ENCODE peak calls at places on chromosomes 4 and X, in five cellular contexts. C is HepG2, F is Panc1, M is hepatocyte, O is cardiac muscle cell. H is an unnamed sample. For H3K4me1 and H3K27me3, the result is how much of the 10 kb centered on the place peaks cover.

GRCh38 chrX:78945186-78945912 is at the start of gene P2RY10:
- DNase-seq in O (no peak), M (no peak), C (no peak), F (no peak), H (peak)

GRCh38 chr4:57501715-57502114 is 391.5 kb upstream of the IGFBP7 start:
- DNase-seq in F (no peak), M (peak), O (peak), C (no peak), H (no peak)

GRCh38 chr4:112766422-112766821 is 129.5 kb downstream of the LARP7 start:
- DNase-seq in M (peak), F (no peak), C (no peak), O (peak), H (peak)

GRCh38 chrX:1398431-1399340 is 6.8 kb upstream of the SLC25A6 start:
- DNase-seq in C (no peak), M (no peak), F (no peak), O (peak), H (no peak)

GRCh38 chr4:119646347-119647071 is 17.9 kb upstream of the PDE5A start:
- DNase-seq in M (peak), F (no peak), O (peak), C (no peak), H (no peak)

GRCh38 chrX:51614353-51614752 is 4.4 kb downstream of the CENPVL3 start:
- DNase-seq in O (peak), C (peak), M (peak), F (peak), H (peak)

GRCh38 chr4:151099976-151100417 is 569 bp downstream of the RPS3A start:
- DNase-seq in F (no peak), C (no peak), O (peak), M (no peak), H (no peak)

GRCh38 chr4:80321341-80321740 is 14.2 kb upstream of the CFAP299 start:
- DNase-seq in C (no peak), M (no peak), O (no peak), F (no peak), H (no peak)

GRCh38 chr4:81392164-81392563 is 79.5 kb downstream of the RASGEF1B start:
- DNase-seq in M (no peak), O (no peak), F (no peak), C (no peak), H (peak)

GRCh38 chr4:91936301-91936700 is 367.5 kb upstream of the GRID2 start:
- DNase-seq in O (peak), M (peak), C (no peak), F (no peak), H (no peak)

GRCh38 chr4:169198167-169198566 is 72.6 kb downstream of the SH3RF1 start:
- DNase-seq in O (no peak), C (no peak), F (no peak), M (no peak), H (no peak)

GRCh38 chrX:3811331-3812311 is 98.2 kb upstream of the PRKX start:
- DNase-seq in M (peak), O (peak), F (no peak), C (peak), H (peak)

GRCh38 chr4:174245714-174246113 is 37.8 kb downstream of the FBXO8 start:
- DNase-seq in M (no peak), F (no peak), C (no peak), O (no peak), H (no peak)

GRCh38 chr4:4384837-4385236 is 2.1 kb upstream of the NSG1 start:
- DNase-seq in F (no peak), O (peak), M (no peak), C (peak), H (no peak)

GRCh38 chrX:125205084-125205917 is 114.4 kb upstream of the TEX13C start:
- DNase-seq in C (no peak), O (peak), F (no peak), M (peak), H (peak)

GRCh38 chr4:157204634-157205244 is 15.8 kb upstream of the GRIA2 start:
- DNase-seq in C (peak), F (no peak), M (peak), O (peak), H (peak)

GRCh38 chr4:4695497-4695896 is 153.6 kb upstream of the STX18 start:
- DNase-seq in O (no peak), F (no peak), M (no peak), C (no peak), H (no peak)

GRCh38 chr4:80173387-80173786 is 23.9 kb upstream of the PRDM8 start:
- DNase-seq in C (no peak), O (peak), M (no peak), F (no peak), H (peak)

GRCh38 chr4:2712261-2712842 is 43.8 kb downstream of the TNIP2 start:
- DNase-seq in O (peak), F (no peak), M (no peak), C (no peak), H (no peak)

GRCh38 chr4:175459571-175459970 is 352.5 kb downstream of the GPM6A start:
- DNase-seq in M (no peak), F (no peak), O (no peak), C (no peak), H (no peak)

GRCh38 chr4:3417448-3417847 is 24.3 kb upstream of the HGFAC start:
- DNase-seq in M (no peak), C (no peak), F (no peak), O (no peak), H (no peak)

GRCh38 chr4:121692261-121692660 is 4.5 kb downstream of the ANXA5 start:
- DNase-seq in O (no peak), F (no peak), M (no peak), C (no peak), H (no peak)

GRCh38 chr4:121696641-121697461 is at the start of gene ANXA5:
- DNase-seq in O (peak), C (peak), F (no peak), M (peak), H (peak)

GRCh38 chr4:121696140-121696640 is 590 bp downstream of the ANXA5 start:
- DNase-seq in M (peak), F (no peak), C (peak), O (peak), H (peak)

GRCh38 chr4:121690001-121690400 is 6.8 kb downstream of the ANXA5 start:
- DNase-seq in F (no peak), O (peak), C (no peak), M (no peak), H (no peak)

GRCh38 chr4:121693450-121693849 is 3.3 kb downstream of the ANXA5 start:
- DNase-seq in C (no peak), F (no peak), O (no peak), M (no peak), H (no peak)
- H3K4me1 ChIP-seq in C (half or more), F (under half), O (under half), M (under half), H (under half)

GRCh38 chrX:110404376-110404775 is 45.7 kb downstream of the RTL9 start:
- DNase-seq in M (no peak), C (no peak), O (no peak), F (no peak), H (no peak)
- H3K27ac ChIP-seq in M (peak), C (no peak), O (no peak), F (no peak), H (no peak)

DNA sequence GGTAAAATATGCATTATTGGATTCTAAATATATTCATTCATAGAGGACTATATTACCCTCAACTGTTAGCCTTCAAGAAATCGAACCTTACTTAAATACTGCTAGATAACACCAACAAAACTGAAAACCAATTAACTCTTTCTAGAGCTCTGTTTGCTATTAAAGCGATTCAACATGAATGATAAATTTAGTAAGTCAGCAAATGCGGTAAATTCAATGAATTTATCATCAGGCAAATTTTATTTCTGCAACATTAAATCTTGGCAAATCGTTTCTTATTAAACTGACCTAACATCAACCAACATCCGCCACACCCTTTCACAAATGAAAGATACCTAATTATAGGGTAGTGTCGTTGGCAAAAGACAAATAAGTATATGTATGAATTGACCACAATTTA is 26.4 kb upstream of the HELT start:
- DNase-seq in C (no peak), O (no peak), F (no peak), M (no peak), H (no peak)
- H3K27me3 ChIP-seq in C (under half), O (under half), F (under half), M (under half), H (under half)

GRCh38 chrX:7074908-7075204 is 72.7 kb upstream of the STS start:
- DNase-seq in M (no peak), O (no peak), C (no peak), F (no peak), H (no peak)

GRCh38 chrX:7071390-7071789 is 76.1 kb upstream of the STS start:
- DNase-seq in O (no peak), F (no peak), M (no peak), C (no peak), H (no peak)

GRCh38 chrX:7072856-7073255 is 74.7 kb upstream of the STS start:
- DNase-seq in F (no peak), M (no peak), C (no peak), O (no peak), H (no peak)

GRCh38 chrX:7074135-7074907 is 73.2 kb upstream of the STS start:
- DNase-seq in C (no peak), M (no peak), O (peak), F (no peak), H (peak)

GRCh38 chrX:7073336-7073735 is 74.2 kb upstream of the STS start:
- DNase-seq in C (no peak), F (no peak), M (no peak), O (no peak), H (no peak)
- H3K4me1 ChIP-seq in C (under half), F (under half), M (under half), O (under half), H (under half)

GRCh38 chr4:70994387-70995099 is 1.1 kb downstream of the DCK start:
- DNase-seq in F (no peak), O (no peak), M (no peak), C (no peak), H (no peak)

GRCh38 chr4:70991596-70991995 is 1.9 kb upstream of the DCK start:
- DNase-seq in F (no peak), M (no peak), C (no peak), O (no peak), H (no peak)

GRCh38 chr4:70993181-70994068 is at the start of gene DCK:
- DNase-seq in F (peak), O (peak), M (peak), C (peak), H (peak)

GRCh38 chr4:70994069-70994366 is 569 bp downstream of the DCK start:
- DNase-seq in M (peak), O (no peak), C (peak), F (no peak), H (no peak)

DNA sequence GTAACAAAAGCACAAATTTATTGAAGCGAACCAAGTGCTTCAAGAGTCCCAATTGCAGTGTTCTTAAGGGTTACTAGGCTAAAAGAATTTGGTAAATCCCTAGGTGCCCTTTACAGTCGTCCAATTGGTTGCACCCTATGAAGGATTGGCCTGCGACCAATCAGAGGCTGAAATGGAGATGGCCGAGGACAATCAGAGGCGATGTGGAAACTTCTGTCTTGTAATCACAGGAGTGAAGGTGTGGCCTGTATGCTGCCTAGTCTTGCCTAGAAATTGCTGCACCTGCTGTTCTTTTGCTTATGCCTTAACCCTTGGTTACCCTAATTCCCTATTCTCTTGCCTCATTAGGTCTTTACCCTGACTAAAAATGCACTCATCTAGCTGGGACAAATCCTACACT is 1.1 kb upstream of the DCK start:
- DNase-seq in M (peak), O (no peak), C (no peak), F (no peak), H (no peak)
- H3K27ac ChIP-seq in M (peak), O (no peak), C (no peak), F (peak), H (peak)

H was measured in CD4-positive, CD25-positive, alpha-beta regulatory T cell.